ENCODE peak calls at places on chromosomes 12 and 14, in six cellular contexts. Y is DMS153, Z is cardiac muscle cell, D is ovary, X is left ventricle myocardium superior, B is T-helper 17 cell. V is an unnamed sample.

GRCh38 chr12:74780458-74781241 is 243.0 kb downstream of the ATXN7L3B start:
- DNase-seq in D (no peak), Y (no peak), B (no peak), Z (no peak), X (no peak), V (no peak)

GRCh38 chr12:123071401-123072304 is 79.2 kb downstream of the PITPNM2 start:
- DNase-seq in X (peak), D (peak), Z (no peak), Y (no peak), B (no peak), V (no peak)

GRCh38 chr12:92551853-92552397 is 150.9 kb upstream of the PLEKHG7 start:
- DNase-seq in X (no peak), B (no peak), Y (no peak), Z (peak), D (no peak), V (no peak)

GRCh38 chr12:47394070-47394469 is 311.8 kb downstream of the RPAP3 start:
- DNase-seq in X (no peak), B (no peak), D (no peak), Y (no peak), Z (no peak), V (no peak)

GRCh38 chr12:47799357-47799955 is 20.2 kb downstream of the HDAC7 start:
- DNase-seq in D (no peak), B (no peak), X (peak), Z (no peak), Y (no peak), V (no peak)

GRCh38 chr14:81936902-81937301 is 403.2 kb upstream of the SEL1L start:
- DNase-seq in B (no peak), D (no peak), Z (no peak), X (no peak), Y (no peak), V (no peak)

GRCh38 chr14:68468437-68469207 is 324.2 kb downstream of the ZFP36L1 start:
- DNase-seq in Y (no peak), X (no peak), B (no peak), D (no peak), Z (no peak), V (no peak)

GRCh38 chr12:23415180-23415579 is 534.3 kb downstream of the SOX5 start:
- DNase-seq in D (no peak), Y (no peak), X (no peak), Z (no peak), B (no peak), V (no peak)

GRCh38 chr12:32545413-32545970 is 133.6 kb upstream of the DNM1L start:
- DNase-seq in B (no peak), Z (no peak), X (no peak), D (no peak), Y (no peak), V (no peak)

GRCh38 chr14:63727736-63728728 is at the start of gene SGPP1:
- DNase-seq in Z (peak), D (peak), B (peak), X (peak), Y (peak), V (peak)

GRCh38 chr12:112977641-112978040 is 678 bp upstream of the OAS2 start:
- DNase-seq in X (no peak), D (no peak), Z (no peak), B (no peak), Y (no peak), V (no peak)

GRCh38 chr12:26740991-26741390 is 92.0 kb downstream of the ITPR2 start:
- DNase-seq in D (no peak), Y (no peak), X (no peak), Z (no peak), B (no peak), V (no peak)

GRCh38 chr12:25283006-25283405 is 32.3 kb upstream of the KRAS start:
- DNase-seq in Z (no peak), X (no peak), Y (no peak), D (no peak), B (no peak), V (no peak)

GRCh38 chr12:57487597-57488396 is at the start of gene MARS1:
- DNase-seq in B (peak), Y (peak), X (peak), D (peak), Z (peak), V (peak)

GRCh38 chr12:40819427-40820108 is 127.3 kb downstream of the CNTN1 start:
- DNase-seq in Z (peak), D (peak), Y (no peak), X (no peak), B (no peak), V (no peak)

GRCh38 chr12:12405882-12406281 is 49.0 kb downstream of the BORCS5 start:
- DNase-seq in Z (no peak), D (no peak), Y (no peak), X (peak), B (no peak), V (no peak)

GRCh38 chr12:54004841-54005530 is 3.8 kb upstream of the HOXC8 start:
- DNase-seq in D (no peak), B (no peak), Z (no peak), X (no peak), Y (peak), V (no peak)

GRCh38 chr12:81208193-81208946 is 130.5 kb downstream of the ACSS3 start:
- DNase-seq in X (no peak), Y (peak), Z (no peak), D (no peak), B (no peak), V (no peak)

V was measured in memory B cell.